ENCODE peak calls at places on chromosome 2, in five cellular contexts. One of them, this sample, is unnamed.

GRCh38 chr2:202361133-202361532 is 15.0 kb upstream of the BMPR2 start:
- DNase-seq in AG08395: peak
- DNase-seq in H9: no peak
- DNase-seq in heart left ventricle: no peak
- DNase-seq in left cardiac atrium: no peak
- DNase-seq in this sample: no peak

GRCh38 chr2:222381556-222381955 is 42.8 kb upstream of the SGPP2 start:
- DNase-seq in AG08395: no peak
- DNase-seq in heart left ventricle: no peak
- DNase-seq in left cardiac atrium: no peak
- DNase-seq in H9: no peak
- DNase-seq in this sample: no peak

GRCh38 chr2:189210250-189211075 is 30.9 kb upstream of the COL5A2 start:
- DNase-seq in left cardiac atrium: peak
- DNase-seq in AG08395: peak
- DNase-seq in heart left ventricle: peak
- DNase-seq in H9: no peak
- DNase-seq in this sample: peak

GRCh38 chr2:205835251-205835900 is 153.1 kb downstream of the NRP2 start:
- DNase-seq in heart left ventricle: no peak
- DNase-seq in H9: no peak
- DNase-seq in left cardiac atrium: no peak
- DNase-seq in AG08395: no peak
- DNase-seq in this sample: no peak

GRCh38 chr2:98556634-98557033 is 51.7 kb downstream of the COA5 start:
- DNase-seq in AG08395: no peak
- DNase-seq in left cardiac atrium: no peak
- DNase-seq in H9: no peak
- DNase-seq in heart left ventricle: no peak
- DNase-seq in this sample: no peak

GRCh38 chr2:142989276-142990204 is 112.1 kb downstream of the KYNU start:
- DNase-seq in heart left ventricle: no peak
- DNase-seq in H9: no peak
- DNase-seq in AG08395: peak
- DNase-seq in left cardiac atrium: no peak
- DNase-seq in this sample: no peak

GRCh38 chr2:206970589-206971375 is 31.5 kb downstream of the CPO start:
- DNase-seq in H9: no peak
- DNase-seq in heart left ventricle: no peak
- DNase-seq in AG08395: no peak
- DNase-seq in left cardiac atrium: no peak
- DNase-seq in this sample: no peak

GRCh38 chr2:240296611-240297552 is 138.6 kb upstream of the GPC1 start:
- DNase-seq in heart left ventricle: peak
- DNase-seq in left cardiac atrium: peak
- DNase-seq in H9: peak
- DNase-seq in AG08395: no peak
- DNase-seq in this sample: no peak

GRCh38 chr2:45909677-45910191 is 258.3 kb downstream of the PRKCE start:
- DNase-seq in H9: no peak
- DNase-seq in heart left ventricle: no peak
- DNase-seq in left cardiac atrium: no peak
- DNase-seq in AG08395: no peak
- DNase-seq in this sample: no peak

GRCh38 chr2:128421861-128422311 is 103.2 kb upstream of the HS6ST1 start:
- DNase-seq in left cardiac atrium: no peak
- DNase-seq in H9: peak
- DNase-seq in AG08395: no peak
- DNase-seq in heart left ventricle: peak
- DNase-seq in this sample: peak

GRCh38 chr2:122660786-122661634 is 905.6 kb downstream of the TSN start:
- DNase-seq in H9: peak
- DNase-seq in left cardiac atrium: no peak
- DNase-seq in AG08395: no peak
- DNase-seq in heart left ventricle: no peak
- DNase-seq in this sample: no peak

GRCh38 chr2:237291138-237291792 is 122.7 kb downstream of the COL6A3 start:
- DNase-seq in AG08395: peak
- DNase-seq in H9: no peak
- DNase-seq in left cardiac atrium: peak
- DNase-seq in heart left ventricle: peak
- DNase-seq in this sample: peak

GRCh38 chr2:2788076-2788475 is 457.0 kb upstream of the MYT1L start:
- DNase-seq in left cardiac atrium: no peak
- DNase-seq in H9: peak
- DNase-seq in heart left ventricle: no peak
- DNase-seq in AG08395: no peak
- DNase-seq in this sample: no peak

GRCh38 chr2:136381722-136382633 is 264.0 kb upstream of the CXCR4 start:
- DNase-seq in left cardiac atrium: no peak
- DNase-seq in AG08395: no peak
- DNase-seq in H9: no peak
- DNase-seq in heart left ventricle: peak
- DNase-seq in this sample: no peak